ENCODE peak calls at places on chromosomes 7 and 10, in eight cellular contexts. U is testis, M is Peyer's patch, Q is Panc1, G is astrocyte, O is esophagus squamous epithelium, E is heart left ventricle, F is stomach. N is an unnamed sample.

GRCh38 chr10:81135851-81136250 is 598.1 kb downstream of the SH2D4B start:
- DNase-seq in U (no peak), M (no peak), Q (no peak), G (no peak), O (no peak), E (no peak), F (no peak), N (no peak)

GRCh38 chr10:69073731-69074130 is 14.2 kb upstream of the SRGN start:
- DNase-seq in U (no peak), M (no peak), Q (no peak), G (no peak), O (no peak), E (no peak), F (no peak), N (no peak)

GRCh38 chr7:80722596-80723141 is 84.2 kb downstream of the CD36 start:
- DNase-seq in U (no peak), M (peak; percentile 82), Q (peak; percentile 100), G (peak; percentile 100), O (peak; percentile 3), E (no peak), F (peak; percentile 32), N (peak; percentile 64)

GRCh38 chr10:128009768-128010167 is 102.9 kb downstream of the PTPRE start:
- DNase-seq in U (no peak), M (no peak), Q (no peak), G (peak; percentile 63), O (no peak), E (no peak), F (no peak), N (no peak)

GRCh38 chr10:83991986-83992753 is 147.1 kb upstream of the GHITM start:
- DNase-seq in U (peak; percentile 53), M (peak; percentile 47), Q (no peak), G (no peak), O (no peak), E (no peak), F (no peak), N (no peak)

GRCh38 chr10:70167246-70167645 is 3.1 kb downstream of the SAR1A start:
- DNase-seq in U (no peak), M (no peak), Q (no peak), G (no peak), O (no peak), E (no peak), F (no peak), N (no peak)

GRCh38 chr7:37105119-37105518 is 343.5 kb downstream of the ELMO1 start:
- DNase-seq in U (no peak), M (no peak), Q (no peak), G (no peak), O (no peak), E (no peak), F (no peak), N (no peak)

GRCh38 chr10:126387041-126387908 is 1.0 kb downstream of the ADAM12 start:
- DNase-seq in U (peak; percentile 86), M (peak; percentile 64), Q (no peak), G (peak; percentile 70), O (no peak), E (peak; percentile 60), F (peak; percentile 56), N (peak; percentile 83)

GRCh38 chr10:103548581-103549348 is 55.3 kb downstream of the NEURL1 start:
- DNase-seq in U (no peak), M (peak; percentile 65), Q (no peak), G (no peak), O (no peak), E (no peak), F (peak; percentile 44), N (peak; percentile 48)

GRCh38 chr10:3805227-3805790 is 20.3 kb upstream of the KLF6 start:
- DNase-seq in U (no peak), M (peak; percentile 74), Q (peak; percentile 91), G (peak; percentile 89), O (no peak), E (no peak), F (no peak), N (no peak)

GRCh38 chr10:93471110-93471651 is 11.0 kb downstream of the MYOF start:
- DNase-seq in U (no peak), M (peak; percentile 65), Q (peak; percentile 95), G (peak; percentile 97), O (no peak), E (no peak), F (no peak), N (no peak)

GRCh38 chr7:25545125-25546008 is 317.1 kb upstream of the NPVF start:
- DNase-seq in U (peak; percentile 63), M (no peak), Q (no peak), G (no peak), O (no peak), E (no peak), F (no peak), N (no peak)

GRCh38 chr7:151085691-151086620 is at the start of gene AGAP3:
- DNase-seq in U (peak; percentile 91), M (peak; percentile 91), Q (no peak), G (peak; percentile 75), O (no peak), E (peak; percentile 92), F (peak; percentile 90), N (peak; percentile 96)

GRCh38 chr10:103594326-103594725 is 100.8 kb downstream of the NEURL1 start:
- DNase-seq in U (no peak), M (no peak), Q (no peak), G (no peak), O (no peak), E (no peak), F (no peak), N (no peak)

GRCh38 chr7:7641129-7641663 is 644 bp downstream of the UMAD1 start:
- DNase-seq in U (peak; percentile 36), M (no peak), Q (no peak), G (no peak), O (no peak), E (peak; percentile 21), F (no peak), N (no peak)

GRCh38 chr7:96017877-96018276 is 245.5 kb downstream of the DYNC1I1 start:
- DNase-seq in U (no peak), M (no peak), Q (no peak), G (no peak), O (no peak), E (no peak), F (peak; percentile 66), N (no peak)

GRCh38 chr10:59027975-59028640 is 148.3 kb upstream of the PHYHIPL start:
- DNase-seq in U (no peak), M (no peak), Q (no peak), G (peak; percentile 33), O (no peak), E (no peak), F (no peak), N (no peak)

GRCh38 chr7:38171558-38172403 is 6.3 kb upstream of the STARD3NL start:
- DNase-seq in U (no peak), M (no peak), Q (no peak), G (no peak), O (no peak), E (no peak), F (no peak), N (no peak)

GRCh38 chr7:139682136-139683013 is 95.4 kb downstream of the HIPK2 start:
- DNase-seq in U (no peak), M (no peak), Q (peak; percentile 77), G (peak; percentile 74), O (no peak), E (no peak), F (no peak), N (no peak)

GRCh38 chr7:142478479-142479220 is 220.8 kb upstream of the PRSS58 start:
- DNase-seq in U (peak; percentile 64), M (peak; percentile 65), Q (no peak), G (no peak), O (no peak), E (no peak), F (no peak), N (no peak)

GRCh38 chr7:5452937-5453540 is 29.4 kb upstream of the TNRC18 start:
- DNase-seq in U (no peak), M (no peak), Q (no peak), G (peak; percentile 52), O (no peak), E (no peak), F (no peak), N (no peak)

GRCh38 chr7:47153571-47153970 is 428.3 kb downstream of the TNS3 start:
- DNase-seq in U (peak; percentile 36), M (no peak), Q (no peak), G (peak; percentile 13), O (no peak), E (no peak), F (no peak), N (peak; percentile 74)

GRCh38 chr7:2106506-2106905 is 126.2 kb downstream of the MAD1L1 start:
- DNase-seq in U (no peak), M (no peak), Q (no peak), G (no peak), O (no peak), E (no peak), F (no peak), N (no peak)

GRCh38 chr7:16524332-16524731 is 2.3 kb upstream of the LRRC72 start:
- DNase-seq in U (no peak), M (no peak), Q (no peak), G (no peak), O (no peak), E (no peak), F (no peak), N (no peak)

GRCh38 chr10:115355162-115355760 is 262.1 kb downstream of the ATRNL1 start:
- DNase-seq in U (peak; percentile 46), M (no peak), Q (peak; percentile 47), G (peak; percentile 41), O (no peak), E (no peak), F (no peak), N (no peak)

DNA sequence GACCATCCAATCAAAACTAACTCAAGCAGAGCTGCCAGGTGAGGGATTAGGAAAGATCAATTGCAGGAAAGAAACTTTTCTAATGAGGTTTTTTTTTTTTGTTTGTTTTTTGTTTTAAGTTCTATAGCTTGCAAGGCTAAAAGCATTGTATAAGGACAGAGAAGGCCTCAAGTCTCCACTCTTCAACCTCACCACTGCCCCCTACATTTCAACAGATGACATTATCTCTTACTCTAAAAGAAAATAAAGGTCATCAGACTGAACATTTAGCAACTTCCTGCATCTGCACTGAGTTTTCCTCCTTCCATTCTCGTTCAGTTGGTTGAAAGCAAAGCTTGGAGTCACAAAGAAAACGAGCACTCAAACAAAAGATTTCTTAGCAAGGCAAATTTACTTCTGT is 45.2 kb upstream of the EXOC4 start:
- DNase-seq in U (no peak), M (no peak), Q (no peak), G (no peak), O (no peak), E (no peak), F (no peak), N (no peak)
- TF ChIP-seq CTCF in U (peak; percentile 18), M (no peak), Q (peak; percentile 19), G (no peak), O (no peak), E (no peak), F (no peak), N (no peak)

GRCh38 chr7:122316467-122317394 is 12.2 kb upstream of the FEZF1 start:
- DNase-seq in U (no peak), M (no peak), Q (no peak), G (no peak), O (no peak), E (no peak), F (no peak), N (no peak)
- H3K4me3 ChIP-seq in U (no peak overlapping the region), M (peak overlapping the region; percentile 19), Q (peak overlapping the region; percentile 17), G (peak overlapping the region; percentile 16), O (peak overlapping the region; percentile 37), E (no peak overlapping the region), F (no peak overlapping the region), N (no peak overlapping the region)

GRCh38 chr7:519974-520458 is 370 bp upstream of the PDGFA start:
- DNase-seq in U (no peak), M (no peak), Q (no peak), G (peak; percentile 49), O (no peak), E (peak; percentile 70), F (peak; percentile 63), N (peak; percentile 84)
- H3K4me1 ChIP-seq in U (peaks cover 44% of the 10 kb centered on the region), M (peaks cover 8% of the 10 kb centered on the region), Q (peaks cover 18% of the 10 kb centered on the region), G (peaks cover 30% of the 10 kb centered on the region), O (peaks cover 56% of the 10 kb centered on the region), E (peaks cover 28% of the 10 kb centered on the region), F (peaks cover 70% of the 10 kb centered on the region), N (peaks cover 32% of the 10 kb centered on the region)

GRCh38 chr10:44201011-44201410 is 183.9 kb downstream of the CXCL12 start:
- DNase-seq in U (no peak), M (no peak), Q (no peak), G (no peak), O (no peak), E (no peak), F (no peak), N (no peak)
- TF ChIP-seq CTCF in U (no peak), M (no peak), Q (no peak), G (no peak), O (no peak), E (no peak), F (no peak), N (no peak)